ENCODE peak calls at places on chromosomes 2 and 18, in six cellular contexts. J is H9, H is RWPE1, V is IMR-90, N is astrocyte, B is transverse colon. A is an unnamed sample.

GRCh38 chr18:3554811-3555427 is 104.9 kb downstream of the TGIF1 start:
- DNase-seq in J (no peak), H (no peak), V (no peak), N (no peak), B (no peak), A (no peak)

GRCh38 chr2:162060522-162060921 is 13.5 kb downstream of the DPP4 start:
- DNase-seq in J (no peak), H (no peak), V (no peak), N (no peak), B (no peak), A (no peak)

GRCh38 chr2:8094571-8094970 is 587.3 kb upstream of the ID2 start:
- DNase-seq in J (no peak), H (no peak), V (no peak), N (peak), B (no peak), A (no peak)

GRCh38 chr2:145036421-145036901 is 516.5 kb upstream of the ZEB2 start:
- DNase-seq in J (no peak), H (no peak), V (peak), N (peak), B (no peak), A (no peak)

GRCh38 chr2:37705191-37705590 is 33.7 kb upstream of the CDC42EP3 start:
- DNase-seq in J (no peak), H (no peak), V (peak), N (no peak), B (no peak), A (no peak)

GRCh38 chr2:138321458-138321857 is 180.1 kb upstream of the SPOPL start:
- DNase-seq in J (no peak), H (no peak), V (no peak), N (no peak), B (no peak), A (no peak)

GRCh38 chr2:235672720-235673119 is 178.9 kb downstream of the AGAP1 start:
- DNase-seq in J (no peak), H (no peak), V (no peak), N (peak), B (no peak), A (no peak)

GRCh38 chr18:8930990-8931648 is 171.4 kb upstream of the NDUFV2 start:
- DNase-seq in J (no peak), H (no peak), V (no peak), N (peak), B (no peak), A (no peak)

GRCh38 chr2:201208563-201209252 is 25.8 kb downstream of the CASP10 start:
- DNase-seq in J (no peak), H (no peak), V (no peak), N (no peak), B (peak), A (no peak)

GRCh38 chr2:210399440-210400041 is 77.0 kb downstream of the LANCL1 start:
- DNase-seq in J (no peak), H (no peak), V (peak), N (peak), B (no peak), A (peak)

GRCh38 chr2:127024769-127025356 is 82.1 kb downstream of the BIN1 start:
- DNase-seq in J (peak), H (no peak), V (peak), N (peak), B (peak), A (no peak)

GRCh38 chr2:230823264-230823964 is 41.3 kb upstream of the ITM2C start:
- DNase-seq in J (no peak), H (no peak), V (no peak), N (no peak), B (no peak), A (no peak)

GRCh38 chr2:112047537-112048235 is 7.4 kb upstream of the TMEM87B start:
- DNase-seq in J (no peak), H (no peak), V (no peak), N (no peak), B (no peak), A (no peak)

GRCh38 chr2:42110287-42110973 is 58.7 kb upstream of the EML4 start:
- DNase-seq in J (no peak), H (no peak), V (peak), N (peak), B (no peak), A (no peak)

GRCh38 chr2:191376981-191377629 is 131.9 kb downstream of the MYO1B start:
- DNase-seq in J (no peak), H (peak), V (peak), N (peak), B (peak), A (peak)

GRCh38 chr2:240846881-240847601 is 21.6 kb upstream of the AGXT start:
- DNase-seq in J (no peak), H (no peak), V (no peak), N (no peak), B (no peak), A (no peak)
- H3K27ac ChIP-seq in J (no peak), H (no peak), V (no peak), N (no peak), B (no peak), A (no peak)

GRCh38 chr2:40127147-40127546 is 324.7 kb downstream of the SLC8A1 start:
- DNase-seq in J (no peak), H (no peak), V (no peak), N (no peak), B (no peak), A (no peak)

GRCh38 chr2:40130251-40130994 is 321.5 kb downstream of the SLC8A1 start:
- DNase-seq in J (no peak), H (no peak), V (peak), N (peak), B (no peak), A (no peak)

GRCh38 chr2:40129725-40130124 is 322.2 kb downstream of the SLC8A1 start:
- DNase-seq in J (no peak), H (no peak), V (no peak), N (no peak), B (peak), A (no peak)

GRCh38 chr2:40127890-40128548 is 323.9 kb downstream of the SLC8A1 start:
- DNase-seq in J (no peak), H (no peak), V (peak), N (peak), B (no peak), A (no peak)

DNA sequence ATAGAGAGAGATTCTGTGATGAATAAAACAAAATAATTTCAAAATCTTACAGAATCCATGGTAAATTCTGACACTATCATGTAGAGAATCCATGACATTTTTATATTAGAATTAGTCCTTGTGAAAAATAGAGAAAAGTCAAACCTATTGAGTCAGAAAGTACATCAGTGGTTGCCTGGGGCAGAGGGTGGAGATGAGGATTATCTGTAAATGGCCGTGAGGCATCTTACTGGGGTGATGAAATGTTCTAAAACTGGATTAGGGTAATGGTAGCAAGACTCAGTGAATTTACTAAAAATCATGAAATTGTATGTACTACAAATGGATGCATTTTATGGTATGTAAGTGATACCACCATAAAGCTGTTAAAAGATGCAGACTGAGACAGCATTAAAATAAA is 323.1 kb downstream of the SLC8A1 start:
- DNase-seq in J (no peak), H (no peak), V (peak), N (no peak), B (no peak), A (no peak)
- H3K27ac ChIP-seq in J (no peak), H (no peak), V (peak), N (peak), B (peak), A (no peak)

GRCh38 chr18:79962835-79963657 is 1.4 kb upstream of the HSBP1L1 start:
- DNase-seq in J (no peak), H (no peak), V (no peak), N (no peak), B (no peak), A (no peak)

GRCh38 chr18:79963658-79964329 is 649 bp upstream of the HSBP1L1 start:
- DNase-seq in J (no peak), H (no peak), V (no peak), N (no peak), B (no peak), A (no peak)

GRCh38 chr18:79965119-79965902 is 868 bp downstream of the HSBP1L1 start:
- DNase-seq in J (peak), H (peak), V (peak), N (peak), B (peak), A (peak)

GRCh38 chr18:79962311-79962710 is 2.1 kb upstream of the HSBP1L1 start:
- DNase-seq in J (no peak), H (peak), V (peak), N (peak), B (no peak), A (peak)

DNA sequence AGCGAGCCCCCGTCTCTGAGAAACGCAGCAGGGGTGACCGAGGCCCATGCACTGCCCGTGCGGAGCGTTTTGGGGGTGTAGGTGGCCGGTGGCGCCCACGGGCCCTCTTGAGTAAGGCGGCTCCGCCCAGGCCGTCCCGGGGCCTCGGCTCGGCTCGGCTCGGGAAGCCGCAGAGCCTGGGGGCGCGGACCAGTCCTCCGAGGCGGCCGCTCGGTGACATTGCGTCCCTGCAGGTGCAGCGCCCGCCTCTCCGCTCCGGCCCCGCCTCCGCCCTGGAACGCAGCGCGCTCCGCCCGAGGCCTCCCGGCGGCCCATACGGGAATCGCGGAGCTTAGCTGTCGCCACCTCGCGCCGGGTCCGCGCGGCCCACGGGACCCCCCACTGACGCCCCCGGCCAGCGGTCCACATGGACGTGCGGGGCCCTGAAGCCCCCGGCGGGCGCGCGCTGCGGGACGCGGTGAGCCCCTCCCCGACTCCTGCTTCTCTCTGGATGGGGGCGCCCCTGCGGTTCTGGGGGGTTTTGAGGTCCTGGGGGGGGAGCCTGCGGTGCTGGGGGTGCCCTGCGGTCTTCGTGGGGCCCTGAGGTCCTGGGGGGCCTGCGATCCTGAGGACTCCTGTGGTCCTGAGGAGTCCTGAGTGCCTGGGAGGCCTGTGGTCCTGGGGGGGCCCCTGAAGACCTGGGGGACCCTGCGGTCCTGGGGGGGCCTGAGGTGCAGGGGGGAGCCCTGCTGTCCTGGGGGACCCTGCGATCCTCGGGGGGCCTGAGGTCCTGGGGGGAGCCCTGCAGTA is at the start of gene HSBP1L1:
- DNase-seq in J (peak), H (peak), V (no peak), N (no peak), B (peak), A (no peak)
- H3K27ac ChIP-seq in J (no peak), H (peak), V (peak), N (peak), B (peak), A (peak)

GRCh38 chr2:150134223-150134858 is 353.1 kb downstream of the RND3 start:
- DNase-seq in J (no peak), H (no peak), V (peak), N (peak), B (no peak), A (no peak)
- H3K27ac ChIP-seq in J (no peak), H (no peak), V (no peak), N (peak), B (no peak), A (peak)

DNA sequence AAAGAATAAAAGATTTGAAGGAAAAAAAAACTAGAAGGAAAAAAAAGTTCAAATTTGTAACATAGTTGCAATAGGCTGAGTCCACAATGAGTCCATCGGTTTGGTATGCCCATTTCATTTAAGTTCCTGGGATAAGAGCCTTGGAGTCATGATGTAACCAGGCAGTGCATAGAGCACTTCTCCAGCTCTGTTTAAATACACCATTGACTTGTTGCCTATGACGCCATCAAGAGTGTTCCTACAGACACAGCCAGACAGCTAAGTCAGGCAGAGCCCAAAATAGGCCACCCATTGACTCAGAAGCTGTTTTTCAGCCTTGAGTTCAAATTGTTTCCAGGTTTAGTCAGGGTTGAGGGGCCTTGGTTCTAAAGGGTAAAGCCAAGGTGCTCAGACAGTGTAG is 44.9 kb downstream of the SOCS6 start:
- DNase-seq in J (no peak), H (peak), V (peak), N (peak), B (no peak), A (peak)
- H3K27ac ChIP-seq in J (no peak), H (no peak), V (peak), N (peak), B (no peak), A (peak)

GRCh38 chr18:57434177-57434535 is 1.0 kb upstream of the ONECUT2 start:
- DNase-seq in J (peak), H (no peak), V (no peak), N (no peak), B (no peak), A (no peak)
- H3K27ac ChIP-seq in J (no peak), H (no peak), V (no peak), N (no peak), B (no peak), A (no peak)

DNA sequence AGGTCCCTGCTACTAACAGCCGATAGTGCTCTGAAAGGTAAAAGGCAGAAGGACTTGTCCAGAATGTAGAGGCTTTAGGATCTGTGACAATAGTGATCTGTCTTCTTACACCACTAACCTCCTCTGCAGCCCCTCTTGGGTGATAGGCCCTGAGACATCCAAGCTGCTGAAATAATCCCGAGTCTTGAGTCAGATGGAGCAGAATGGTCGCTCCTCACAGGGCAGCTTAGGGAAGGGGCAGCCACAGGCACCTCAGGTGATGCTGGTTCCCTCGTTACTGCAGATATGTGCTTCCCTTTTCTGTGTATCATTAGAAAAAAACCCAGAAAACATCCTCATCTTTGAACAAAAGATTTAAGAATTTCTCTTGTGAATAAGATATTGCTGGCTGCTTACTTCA is 157.1 kb upstream of the DLX2 start:
- DNase-seq in J (no peak), H (no peak), V (no peak), N (no peak), B (no peak), A (no peak)
- H3K27ac ChIP-seq in J (no peak), H (peak), V (no peak), N (no peak), B (no peak), A (peak)

GRCh38 chr2:218959761-218960195 is 312 bp downstream of the CDK5R2 start:
- DNase-seq in J (peak), H (no peak), V (no peak), N (no peak), B (no peak), A (no peak)

GRCh38 chr2:218960196-218961165 is 1.0 kb downstream of the CDK5R2 start:
- DNase-seq in J (no peak), H (no peak), V (no peak), N (no peak), B (no peak), A (no peak)

GRCh38 chr2:218957685-218958084 is 1.8 kb upstream of the CDK5R2 start:
- DNase-seq in J (no peak), H (no peak), V (no peak), N (no peak), B (no peak), A (peak)

GRCh38 chr2:218958276-218958675 is 1.2 kb upstream of the CDK5R2 start:
- DNase-seq in J (no peak), H (no peak), V (no peak), N (no peak), B (no peak), A (no peak)

DNA sequence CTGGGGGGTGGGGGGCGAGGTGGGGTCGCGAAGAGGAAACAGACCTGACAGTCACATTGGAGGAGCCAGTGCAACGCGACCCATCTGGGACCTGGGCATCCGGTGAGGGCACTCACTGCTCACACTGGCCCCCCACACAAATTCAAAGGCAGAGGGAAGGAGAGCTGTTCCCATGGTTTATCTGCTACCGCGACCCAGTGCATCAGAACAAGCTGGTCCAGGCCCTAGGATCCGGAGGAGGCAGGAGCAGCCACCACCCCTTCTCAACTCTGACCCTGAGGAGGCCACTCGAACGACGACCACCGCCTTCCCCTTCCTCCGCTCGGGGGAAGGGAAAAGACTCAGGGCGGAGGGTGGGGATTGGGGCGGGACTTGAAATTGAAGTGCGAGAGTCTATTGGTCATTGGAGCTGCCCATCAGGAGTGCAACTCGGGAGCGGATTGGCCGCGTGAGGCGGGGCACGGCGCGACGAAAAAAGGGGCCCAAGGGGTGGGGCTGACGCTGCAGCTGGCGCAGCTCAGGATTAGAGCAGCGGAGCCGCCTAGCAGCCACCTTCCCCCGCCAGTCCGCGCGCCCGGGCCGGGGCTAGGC is at the start of gene CDK5R2:
- DNase-seq in J (peak), H (peak), V (peak), N (peak), B (peak), A (no peak)
- H3K27ac ChIP-seq in J (no peak), H (no peak), V (no peak), N (no peak), B (no peak), A (no peak)

A was measured in foreskin keratinocyte.